ENCODE peak calls at places on chromosomes 1 and 21, in seven cellular contexts. V is HL-60, S is psoas muscle, M is stomach, X is brain microvascular endothelial cell, R is testis, Q is IMR-90. B is an unnamed sample. For H3K27me3, the result is how much of the 10 kb centered on the place peaks cover.

GRCh38 chr1:85628791-85629531 is 48.4 kb downstream of the CCN1 start:
- DNase-seq in Q (peak), R (no peak), S (peak), V (no peak), X (peak), M (peak), B (no peak)

GRCh38 chr1:57546931-57547330 is 123.1 kb upstream of the DAB1 start:
- DNase-seq in S (no peak), X (no peak), V (no peak), Q (no peak), M (no peak), R (no peak), B (no peak)

GRCh38 chr1:17984510-17985085 is 123.0 kb upstream of the IGSF21 start:
- DNase-seq in Q (no peak), V (no peak), R (peak), M (peak), S (no peak), X (no peak), B (no peak)

GRCh38 chr1:240967070-240967724 is 355.2 kb upstream of the GREM2 start:
- DNase-seq in Q (peak), M (no peak), R (no peak), S (no peak), V (no peak), X (peak), B (no peak)

GRCh38 chr1:95451054-95451453 is 217.0 kb downstream of the RWDD3 start:
- DNase-seq in S (no peak), Q (no peak), V (no peak), X (no peak), M (no peak), R (no peak), B (no peak)

GRCh38 chr1:51280321-51281096 is 44.4 kb downstream of the RNF11 start:
- DNase-seq in Q (no peak), R (no peak), S (no peak), M (no peak), X (no peak), V (no peak), B (no peak)

GRCh38 chr1:9753121-9753531 is 70.6 kb downstream of the CLSTN1 start:
- DNase-seq in X (peak), S (peak), R (peak), M (no peak), V (no peak), Q (peak), B (no peak)

GRCh38 chr1:67534627-67535065 is 104.4 kb upstream of the SERBP1 start:
- DNase-seq in Q (peak), M (no peak), R (no peak), S (no peak), X (peak), V (no peak), B (no peak)

GRCh38 chr21:31509108-31510017 is 150.1 kb upstream of the SOD1 start:
- DNase-seq in X (peak), S (no peak), Q (no peak), V (peak), R (no peak), M (no peak), B (peak)

GRCh38 chr1:175493999-175494336 is 249.4 kb downstream of the TNR start:
- DNase-seq in Q (no peak), X (no peak), M (no peak), R (no peak), V (no peak), S (no peak), B (no peak)

GRCh38 chr1:113389356-113389952 is 861 bp upstream of the MAGI3 start:
- DNase-seq in X (no peak), Q (no peak), V (no peak), S (no peak), R (no peak), M (no peak), B (no peak)

GRCh38 chr1:43580039-43580438 is 49.4 kb downstream of the PTPRF start:
- DNase-seq in X (no peak), R (no peak), V (no peak), M (no peak), S (no peak), Q (no peak), B (no peak)
- H3K27ac ChIP-seq in X (no peak), R (no peak), V (no peak), M (no peak), S (no peak), Q (no peak), B (no peak)

GRCh38 chr1:29243863-29244185 is 7.5 kb downstream of the PTPRU start:
- DNase-seq in M (no peak), S (no peak), Q (peak), R (no peak), X (peak), V (no peak), B (no peak)

GRCh38 chr1:29247874-29248273 is 11.6 kb downstream of the PTPRU start:
- DNase-seq in X (no peak), S (no peak), Q (no peak), M (no peak), R (no peak), V (no peak), B (no peak)

GRCh38 chr1:29247044-29247443 is 10.7 kb downstream of the PTPRU start:
- DNase-seq in M (no peak), V (no peak), S (no peak), Q (no peak), R (no peak), X (no peak), B (no peak)

GRCh38 chr1:29245261-29245660 is 8.9 kb downstream of the PTPRU start:
- DNase-seq in S (no peak), M (no peak), X (no peak), R (no peak), V (no peak), Q (no peak), B (no peak)

DNA sequence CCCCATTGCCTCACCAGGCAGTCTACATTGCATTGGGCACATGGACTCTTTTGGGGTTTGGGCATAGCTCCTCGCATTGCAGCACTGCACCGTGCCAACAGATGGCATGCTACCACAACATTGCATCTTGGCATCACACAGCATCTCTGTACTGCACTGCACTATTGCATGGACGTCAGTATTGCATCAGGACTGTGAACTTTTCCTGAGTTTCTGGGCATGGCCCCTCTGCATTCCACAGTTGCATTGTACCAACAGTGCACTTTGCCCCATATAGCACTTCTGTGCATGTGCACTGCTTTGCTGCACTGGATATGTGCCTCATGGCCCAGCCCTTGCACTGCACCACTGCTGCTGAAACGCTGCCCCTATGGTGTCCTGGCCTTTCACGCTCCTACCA is 9.6 kb downstream of the PTPRU start:
- DNase-seq in S (no peak), M (no peak), Q (peak), X (peak), R (peak), V (no peak), B (no peak)
- TF ChIP-seq CTCF in S (no peak), M (peak), Q (peak), X (peak), R (peak), V (peak), B (no peak)

GRCh38 chr1:154500533-154500932 is 1.5 kb upstream of the TDRD10 start:
- DNase-seq in X (no peak), M (no peak), R (no peak), V (no peak), S (no peak), Q (no peak), B (no peak)

GRCh38 chr1:154501423-154502065 is 475 bp upstream of the TDRD10 start:
- DNase-seq in M (peak), R (peak), S (peak), X (no peak), Q (no peak), V (no peak), B (no peak)

GRCh38 chr1:154503898-154504297 is 1.7 kb upstream of the SHE start:
- DNase-seq in M (no peak), S (no peak), V (no peak), Q (no peak), R (no peak), X (no peak), B (no peak)

GRCh38 chr1:154502066-154502741 is at the start of the genes SHE and TDRD10:
- DNase-seq in V (no peak), R (peak), S (peak), Q (no peak), M (no peak), X (no peak), B (no peak)

DNA sequence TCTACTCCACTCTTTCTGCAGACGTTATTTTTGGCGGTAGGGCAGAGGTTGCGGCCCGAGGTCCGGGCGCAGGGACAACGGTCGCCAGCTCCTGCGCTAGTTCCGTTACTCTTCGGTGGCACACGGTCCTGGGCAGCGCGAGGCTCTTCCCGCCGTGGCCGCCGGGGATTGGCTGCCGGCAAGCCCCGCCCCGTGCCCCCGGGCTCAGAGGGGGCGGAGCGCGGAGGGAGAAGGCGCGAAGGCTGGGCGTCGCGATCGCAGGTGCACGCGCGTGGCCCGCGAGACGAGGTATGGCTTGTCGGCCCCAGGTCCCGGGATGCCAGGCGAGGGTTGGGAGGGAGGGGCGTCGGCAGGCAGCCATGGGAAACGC is 515 bp upstream of the SHE start:
- DNase-seq in X (no peak), M (no peak), V (no peak), R (peak), S (peak), Q (no peak), B (no peak)
- H3K27me3 ChIP-seq in X (half or more), M (under half), V (half or more), R (under half), S (under half), Q (half or more), B (half or more)

GRCh38 chr1:1357871-1358432 is 403 bp downstream of the MXRA8 start:
- DNase-seq in M (no peak), S (no peak), V (no peak), R (no peak), X (no peak), Q (peak), B (no peak)
- H3K27ac ChIP-seq in M (peak), S (peak), V (no peak), R (peak), X (peak), Q (peak), B (no peak)

GRCh38 chr1:62334434-62334833 is 15.2 kb upstream of the KANK4 start:
- DNase-seq in Q (no peak), R (no peak), M (no peak), S (no peak), X (no peak), V (no peak), B (no peak)
- TF ChIP-seq CTCF in Q (no peak), R (no peak), M (no peak), S (no peak), X (peak), V (no peak), B (no peak)

DNA sequence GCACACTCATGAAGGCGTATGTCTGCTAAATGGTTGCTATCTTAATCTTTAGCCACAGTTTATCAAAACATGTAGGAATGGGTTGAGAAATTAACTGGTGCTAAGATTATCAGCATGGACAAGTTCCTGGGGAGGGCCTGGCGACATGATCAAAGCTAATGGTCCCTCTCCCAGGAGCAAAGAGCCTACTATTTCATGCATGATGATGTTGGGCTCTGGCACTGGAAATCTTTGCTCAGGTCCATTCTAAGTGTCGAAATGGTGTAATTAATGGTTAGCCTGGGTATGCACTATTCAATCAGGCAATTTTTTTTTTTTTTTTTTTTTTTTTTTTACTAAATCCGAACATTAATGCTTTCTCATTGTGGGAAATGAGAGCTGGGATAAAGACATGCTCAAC is 91.8 kb downstream of the SLC45A1 start:
- DNase-seq in V (no peak), R (no peak), Q (no peak), M (no peak), X (no peak), S (no peak), B (no peak)
- H3K27me3 ChIP-seq in V (under half), R (under half), Q (under half), M (under half), X (under half), S (under half), B (under half)

DNA sequence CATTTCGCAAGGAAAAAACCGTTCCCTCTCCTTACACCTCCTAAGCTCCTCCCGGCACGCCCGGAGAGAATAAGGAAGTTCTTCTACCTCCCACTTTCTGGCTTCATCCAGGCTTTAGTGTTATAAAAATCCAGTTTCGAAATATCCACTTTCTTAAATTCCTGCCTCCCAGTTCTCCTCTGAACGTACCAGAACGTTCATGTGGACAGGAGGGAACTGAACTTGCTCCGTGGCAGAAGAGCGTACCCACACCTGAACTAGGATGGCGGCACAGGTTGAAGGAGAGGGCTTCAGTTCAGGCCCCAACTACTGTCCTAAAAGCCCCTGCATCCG is 4.4 kb downstream of the LMX1A start:
- DNase-seq in Q (no peak), V (no peak), X (no peak), S (no peak), M (no peak), R (no peak), B (no peak)
- H3K27ac ChIP-seq in Q (no peak), V (no peak), X (no peak), S (no peak), M (no peak), R (no peak), B (no peak)

B was measured in CD4-positive, alpha-beta T cell.